ENCODE peak calls at places on chromosomes 6 and 20, in four cellular contexts. One of them, this sample, is unnamed.

GRCh38 chr20:4326194-4327065 is 311.1 kb upstream of the RNF24 start:
- DNase-seq in upper lobe of right lung: no peak
- DNase-seq in substantia nigra: no peak
- DNase-seq in H9: no peak
- DNase-seq in this sample: no peak

GRCh38 chr20:14960837-14961236 is 623.4 kb upstream of the FLRT3 start:
- DNase-seq in H9: no peak
- DNase-seq in substantia nigra: no peak
- DNase-seq in upper lobe of right lung: no peak
- DNase-seq in this sample: no peak

GRCh38 chr20:15875446-15875845 is 697.8 kb downstream of the KIF16B start:
- DNase-seq in upper lobe of right lung: no peak
- DNase-seq in substantia nigra: no peak
- DNase-seq in H9: no peak
- DNase-seq in this sample: no peak

GRCh38 chr20:560680-561079 is 17.1 kb upstream of the CSNK2A1 start:
- DNase-seq in H9: no peak
- DNase-seq in substantia nigra: no peak
- DNase-seq in upper lobe of right lung: no peak
- DNase-seq in this sample: no peak

GRCh38 chr6:105759946-105760345 is 326.2 kb upstream of the PRDM1 start:
- DNase-seq in substantia nigra: no peak
- DNase-seq in upper lobe of right lung: no peak
- DNase-seq in H9: no peak
- DNase-seq in this sample: no peak

GRCh38 chr6:105112577-105112976 is 67.2 kb downstream of the POPDC3 start:
- DNase-seq in upper lobe of right lung: no peak
- DNase-seq in H9: no peak
- DNase-seq in substantia nigra: no peak
- DNase-seq in this sample: no peak

GRCh38 chr6:164616917-164617524 is 692.4 kb downstream of the C6orf118 start:
- DNase-seq in H9: no peak
- DNase-seq in substantia nigra: no peak
- DNase-seq in upper lobe of right lung: no peak
- DNase-seq in this sample: no peak

GRCh38 chr6:108180266-108180665 is 14.4 kb downstream of the NR2E1 start:
- DNase-seq in H9: no peak
- DNase-seq in upper lobe of right lung: no peak
- DNase-seq in substantia nigra: no peak
- DNase-seq in this sample: no peak

GRCh38 chr20:31720486-31721407 is 1.9 kb downstream of the BCL2L1 start:
- DNase-seq in upper lobe of right lung: no peak
- DNase-seq in H9: no peak
- DNase-seq in substantia nigra: no peak
- DNase-seq in this sample: no peak

GRCh38 chr6:96631248-96631647 is 68.3 kb downstream of the FHL5 start:
- DNase-seq in H9: no peak
- DNase-seq in substantia nigra: no peak
- DNase-seq in upper lobe of right lung: no peak
- DNase-seq in this sample: no peak

GRCh38 chr20:41185013-41185757 is 47.8 kb downstream of the PLCG1 start:
- DNase-seq in substantia nigra: peak
- DNase-seq in H9: peak
- DNase-seq in upper lobe of right lung: no peak
- DNase-seq in this sample: no peak

GRCh38 chr6:69005194-69005593 is 370.1 kb downstream of the ADGRB3 start:
- DNase-seq in upper lobe of right lung: no peak
- DNase-seq in H9: no peak
- DNase-seq in substantia nigra: no peak
- DNase-seq in this sample: no peak

GRCh38 chr6:50087231-50087954 is 37.7 kb upstream of the DEFB112 start:
- DNase-seq in substantia nigra: no peak
- DNase-seq in H9: no peak
- DNase-seq in upper lobe of right lung: no peak
- DNase-seq in this sample: no peak

GRCh38 chr6:101926149-101926925 is 532.8 kb downstream of the GRIK2 start:
- DNase-seq in upper lobe of right lung: no peak
- DNase-seq in substantia nigra: no peak
- DNase-seq in H9: no peak
- DNase-seq in this sample: no peak

GRCh38 chr6:52351879-52352238 is 10.1 kb upstream of the PAQR8 start:
- DNase-seq in H9: no peak
- DNase-seq in upper lobe of right lung: no peak
- DNase-seq in substantia nigra: no peak
- DNase-seq in this sample: no peak

GRCh38 chr20:59403962-59404314 is 103.5 kb downstream of the EDN3 start:
- DNase-seq in H9: no peak
- DNase-seq in substantia nigra: no peak
- DNase-seq in upper lobe of right lung: no peak
- DNase-seq in this sample: no peak

GRCh38 chr6:11744753-11745152 is 33.9 kb downstream of the ADTRP start:
- DNase-seq in substantia nigra: no peak
- DNase-seq in H9: no peak
- DNase-seq in upper lobe of right lung: no peak
- DNase-seq in this sample: no peak

GRCh38 chr6:156698239-156699016 is 78.8 kb upstream of the ARID1B start:
- DNase-seq in H9: no peak
- DNase-seq in substantia nigra: no peak
- DNase-seq in upper lobe of right lung: no peak
- DNase-seq in this sample: no peak

GRCh38 chr6:67933278-67933677 is 701.8 kb upstream of the ADGRB3 start:
- DNase-seq in substantia nigra: no peak
- DNase-seq in H9: peak
- DNase-seq in upper lobe of right lung: no peak
- DNase-seq in this sample: no peak

GRCh38 chr6:132368916-132369481 is 32.3 kb downstream of the MOXD1 start:
- DNase-seq in substantia nigra: no peak
- DNase-seq in upper lobe of right lung: no peak
- DNase-seq in H9: no peak
- DNase-seq in this sample: no peak

GRCh38 chr6:37603284-37603683 is 94.4 kb downstream of the MDGA1 start:
- DNase-seq in upper lobe of right lung: no peak
- DNase-seq in H9: no peak
- DNase-seq in substantia nigra: no peak
- DNase-seq in this sample: no peak

GRCh38 chr6:54681267-54681666 is 165.3 kb upstream of the FAM83B start:
- DNase-seq in substantia nigra: no peak
- DNase-seq in H9: no peak
- DNase-seq in upper lobe of right lung: no peak
- DNase-seq in this sample: no peak

GRCh38 chr20:2402271-2402980 is 21.7 kb downstream of the TGM6 start:
- DNase-seq in upper lobe of right lung: no peak
- DNase-seq in H9: no peak
- DNase-seq in substantia nigra: no peak
- DNase-seq in this sample: peak

GRCh38 chr20:15582146-15582776 is 991.0 kb downstream of the KIF16B start:
- DNase-seq in upper lobe of right lung: no peak
- DNase-seq in substantia nigra: no peak
- DNase-seq in H9: no peak
- DNase-seq in this sample: no peak

GRCh38 chr6:121522265-121522664 is 86.8 kb downstream of the GJA1 start:
- DNase-seq in upper lobe of right lung: no peak
- DNase-seq in H9: no peak
- DNase-seq in substantia nigra: no peak
- DNase-seq in this sample: no peak

GRCh38 chr6:148593130-148593812 is 153.6 kb upstream of the UST start:
- DNase-seq in H9: no peak
- DNase-seq in substantia nigra: no peak
- DNase-seq in upper lobe of right lung: peak
- DNase-seq in this sample: no peak

GRCh38 chr6:155259897-155260296 is 3.9 kb upstream of the CLDN20 start:
- DNase-seq in H9: no peak
- DNase-seq in substantia nigra: no peak
- DNase-seq in upper lobe of right lung: no peak
- DNase-seq in this sample: no peak

GRCh38 chr20:45945678-45946148 is 11.2 kb downstream of the PCIF1 start:
- DNase-seq in upper lobe of right lung: no peak
- DNase-seq in substantia nigra: no peak
- DNase-seq in H9: no peak
- DNase-seq in this sample: peak

GRCh38 chr6:75611702-75612375 is 10.2 kb downstream of the SENP6 start:
- DNase-seq in H9: no peak
- DNase-seq in substantia nigra: no peak
- DNase-seq in upper lobe of right lung: no peak
- DNase-seq in this sample: no peak

GRCh38 chr6:26218824-26219223 is 131.6 kb downstream of the HFE start:
- DNase-seq in substantia nigra: no peak
- DNase-seq in upper lobe of right lung: no peak
- DNase-seq in H9: no peak
- DNase-seq in this sample: no peak
- H3K27ac ChIP-seq in substantia nigra: no peak
- H3K27ac ChIP-seq in upper lobe of right lung: no peak
- H3K27ac ChIP-seq in H9: no peak
- H3K27ac ChIP-seq in this sample: no peak

DNA sequence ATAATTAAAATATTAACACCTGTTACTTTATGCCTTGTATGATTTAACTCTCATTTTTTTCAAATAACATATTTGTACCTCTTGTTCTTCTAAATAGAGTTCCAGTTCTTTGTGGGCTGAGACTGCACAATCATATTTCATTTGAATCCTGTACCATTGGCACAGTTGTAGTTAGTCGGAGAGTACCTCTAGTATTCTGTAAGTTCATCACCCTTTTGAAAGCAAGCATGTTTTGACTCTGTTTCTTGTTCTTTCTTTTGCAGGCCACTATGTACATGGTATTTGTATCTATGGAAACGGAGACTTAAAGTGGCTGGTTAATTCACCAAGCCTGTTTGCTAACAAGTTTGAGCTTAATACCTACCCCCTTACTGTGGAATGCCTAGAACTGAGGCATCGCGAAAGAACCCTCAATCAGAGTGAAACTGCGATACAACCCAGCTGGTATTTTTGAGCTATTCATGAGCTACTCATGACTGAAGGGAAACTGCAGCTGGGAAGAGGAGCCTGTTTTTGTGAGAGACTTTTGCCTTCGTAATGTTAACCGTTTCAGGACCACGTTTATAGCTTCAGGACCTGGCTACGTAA is 68.2 kb downstream of the C6orf52 start:
- DNase-seq in substantia nigra: no peak
- DNase-seq in upper lobe of right lung: no peak
- DNase-seq in H9: no peak
- DNase-seq in this sample: no peak
- H3K27ac ChIP-seq in substantia nigra: no peak
- H3K27ac ChIP-seq in upper lobe of right lung: no peak
- H3K27ac ChIP-seq in H9: no peak
- H3K27ac ChIP-seq in this sample: no peak

GRCh38 chr20:54267510-54268003 is 59.7 kb downstream of the PFDN4 start:
- DNase-seq in upper lobe of right lung: no peak
- DNase-seq in H9: peak
- DNase-seq in substantia nigra: no peak
- DNase-seq in this sample: no peak
- H3K27ac ChIP-seq in upper lobe of right lung: no peak
- H3K27ac ChIP-seq in H9: no peak
- H3K27ac ChIP-seq in substantia nigra: no peak
- H3K27ac ChIP-seq in this sample: no peak

GRCh38 chr6:35016417-35017221 is 124.5 kb downstream of the TCP11 start:
- DNase-seq in substantia nigra: no peak
- DNase-seq in upper lobe of right lung: no peak
- DNase-seq in H9: no peak
- DNase-seq in this sample: no peak

GRCh38 chr6:35019171-35019570 is 122.0 kb downstream of the TCP11 start:
- DNase-seq in substantia nigra: no peak
- DNase-seq in H9: no peak
- DNase-seq in upper lobe of right lung: no peak
- DNase-seq in this sample: no peak

GRCh38 chr6:35018184-35018523 is 123.0 kb downstream of the TCP11 start:
- DNase-seq in H9: no peak
- DNase-seq in substantia nigra: no peak
- DNase-seq in upper lobe of right lung: no peak
- DNase-seq in this sample: no peak

GRCh38 chr6:35018746-35019145 is 122.4 kb downstream of the TCP11 start:
- DNase-seq in substantia nigra: no peak
- DNase-seq in upper lobe of right lung: no peak
- DNase-seq in H9: no peak
- DNase-seq in this sample: no peak

GRCh38 chr6:35017461-35018183 is 123.5 kb downstream of the TCP11 start:
- DNase-seq in H9: no peak
- DNase-seq in substantia nigra: no peak
- DNase-seq in upper lobe of right lung: peak
- DNase-seq in this sample: no peak
- H3K27ac ChIP-seq in H9: no peak
- H3K27ac ChIP-seq in substantia nigra: peak
- H3K27ac ChIP-seq in upper lobe of right lung: peak
- H3K27ac ChIP-seq in this sample: no peak

GRCh38 chr20:7744411-7744810 is 195.8 kb downstream of the HAO1 start:
- DNase-seq in H9: no peak
- DNase-seq in substantia nigra: no peak
- DNase-seq in upper lobe of right lung: no peak
- DNase-seq in this sample: no peak
- H3K27ac ChIP-seq in H9: no peak
- H3K27ac ChIP-seq in substantia nigra: no peak
- H3K27ac ChIP-seq in upper lobe of right lung: no peak
- H3K27ac ChIP-seq in this sample: no peak

GRCh38 chr6:141445928-141446628 is 686.6 kb upstream of the GJE1 start:
- DNase-seq in substantia nigra: no peak
- DNase-seq in H9: no peak
- DNase-seq in upper lobe of right lung: no peak
- DNase-seq in this sample: no peak

GRCh38 chr6:141451508-141452353 is 681.0 kb upstream of the GJE1 start:
- DNase-seq in substantia nigra: no peak
- DNase-seq in H9: no peak
- DNase-seq in upper lobe of right lung: no peak
- DNase-seq in this sample: no peak

GRCh38 chr6:141452354-141452686 is 680.4 kb upstream of the GJE1 start:
- DNase-seq in substantia nigra: no peak
- DNase-seq in upper lobe of right lung: no peak
- DNase-seq in H9: no peak
- DNase-seq in this sample: no peak

DNA sequence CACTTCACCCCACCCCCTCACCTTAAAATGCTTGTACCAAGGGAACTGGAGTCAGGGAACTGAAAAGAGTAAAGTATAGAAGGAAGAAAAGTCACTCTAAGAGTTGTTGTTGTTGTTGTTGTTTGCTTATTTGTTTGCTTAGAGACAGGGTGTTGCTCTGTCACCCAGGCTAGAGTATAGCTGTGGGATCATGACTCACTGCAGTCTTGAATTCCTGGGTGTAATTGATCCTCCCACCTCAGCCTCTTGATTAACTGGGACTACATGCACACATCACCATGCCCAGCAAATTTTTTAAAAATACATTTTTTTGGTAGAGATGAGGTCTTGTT is 681.6 kb upstream of the GJE1 start:
- DNase-seq in H9: no peak
- DNase-seq in upper lobe of right lung: no peak
- DNase-seq in substantia nigra: no peak
- DNase-seq in this sample: no peak
- H3K27ac ChIP-seq in H9: peak
- H3K27ac ChIP-seq in upper lobe of right lung: no peak
- H3K27ac ChIP-seq in substantia nigra: no peak
- H3K27ac ChIP-seq in this sample: no peak